ENCODE peak calls at places on chromosomes 7 and 10, in six cellular contexts. I is heart left ventricle; S is CD8-positive, alpha-beta T cell; Z is A673; C is cardiac muscle cell; J is Karpas-422. L is an unnamed sample. For H3K4me1, the result is how much of the 10 kb centered on the place peaks cover.

GRCh38 chr10:16520900-16521299 is 779 bp downstream of the C1QL3 start:
- DNase-seq in I (no peak), S (no peak), Z (peak), C (peak), J (peak), L (no peak)

GRCh38 chr7:12423355-12423994 is 19.8 kb upstream of the VWDE start:
- DNase-seq in I (no peak), S (no peak), Z (no peak), C (peak), J (no peak), L (peak)

GRCh38 chr10:114631678-114632417 is 26.2 kb downstream of the ABLIM1 start:
- DNase-seq in I (peak), S (peak), Z (peak), C (peak), J (no peak), L (peak)

GRCh38 chr7:33457041-33457440 is 327.7 kb downstream of the BBS9 start:
- DNase-seq in I (no peak), S (no peak), Z (no peak), C (no peak), J (peak), L (no peak)

GRCh38 chr10:57260175-57260574 is 899.1 kb upstream of the ZWINT start:
- DNase-seq in I (no peak), S (no peak), Z (no peak), C (no peak), J (no peak), L (no peak)

GRCh38 chr10:52755297-52756062 is 17.1 kb downstream of the MBL2 start:
- DNase-seq in I (no peak), S (no peak), Z (no peak), C (peak), J (no peak), L (no peak)

GRCh38 chr10:92387289-92387940 is 96.4 kb downstream of the MARCHF5 start:
- DNase-seq in I (peak), S (no peak), Z (peak), C (peak), J (peak), L (peak)

GRCh38 chr10:20726381-20726780 is 170.7 kb downstream of the NEBL start:
- DNase-seq in I (no peak), S (no peak), Z (no peak), C (no peak), J (no peak), L (no peak)

GRCh38 chr10:58544135-58544534 is 31.5 kb downstream of the BICC1 start:
- DNase-seq in I (no peak), S (no peak), Z (no peak), C (no peak), J (no peak), L (no peak)

GRCh38 chr10:32929634-32930033 is 28.4 kb downstream of the ITGB1 start:
- DNase-seq in I (no peak), S (no peak), Z (no peak), C (no peak), J (no peak), L (no peak)

GRCh38 chr7:70920886-70921285 is 211.1 kb upstream of the GALNT17 start:
- DNase-seq in I (no peak), S (no peak), Z (no peak), C (no peak), J (no peak), L (no peak)

GRCh38 chr7:116588641-116589594 is 64.1 kb downstream of the CAV1 start:
- DNase-seq in I (no peak), S (no peak), Z (peak), C (peak), J (peak), L (peak)

GRCh38 chr10:63504145-63504881 is 16.9 kb upstream of the REEP3 start:
- DNase-seq in I (no peak), S (no peak), Z (no peak), C (no peak), J (no peak), L (no peak)

GRCh38 chr10:63502832-63503231 is 18.4 kb upstream of the REEP3 start:
- DNase-seq in I (no peak), S (no peak), Z (no peak), C (no peak), J (no peak), L (no peak)

GRCh38 chr10:63503395-63503794 is 17.8 kb upstream of the REEP3 start:
- DNase-seq in I (no peak), S (no peak), Z (no peak), C (no peak), J (no peak), L (no peak)

GRCh38 chr10:63498665-63499064 is 22.5 kb upstream of the REEP3 start:
- DNase-seq in I (no peak), S (no peak), Z (no peak), C (peak), J (no peak), L (no peak)

DNA sequence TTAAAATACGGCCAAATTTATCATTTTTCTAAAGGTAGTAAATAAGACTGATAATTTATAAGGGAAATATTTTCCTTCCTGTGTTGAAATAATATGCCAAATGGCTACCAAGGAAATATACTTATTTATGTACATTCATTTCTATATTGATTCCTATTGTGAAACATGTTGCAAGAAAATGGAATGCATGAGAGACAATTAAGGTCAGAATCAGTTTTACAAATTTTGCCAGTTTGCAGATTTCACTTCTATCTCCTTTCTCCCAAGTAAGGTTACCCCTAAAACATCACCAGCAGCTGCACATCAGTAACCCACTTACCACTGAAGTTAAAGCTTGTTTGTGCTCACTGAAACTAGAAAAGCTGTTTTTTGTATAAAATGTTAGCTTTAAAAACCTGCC is 19.2 kb upstream of the REEP3 start:
- DNase-seq in I (no peak), S (no peak), Z (no peak), C (no peak), J (no peak), L (no peak)
- H3K4me1 ChIP-seq in I (under half), S (under half), Z (under half), C (under half), J (under half), L (under half)

GRCh38 chr7:95749044-95749443 is 23.3 kb upstream of the DYNC1I1 start:
- DNase-seq in I (no peak), S (no peak), Z (no peak), C (no peak), J (no peak), L (no peak)

GRCh38 chr7:95755277-95755934 is 16.9 kb upstream of the DYNC1I1 start:
- DNase-seq in I (no peak), S (no peak), Z (no peak), C (no peak), J (no peak), L (no peak)

GRCh38 chr7:95753440-95753839 is 18.9 kb upstream of the DYNC1I1 start:
- DNase-seq in I (no peak), S (no peak), Z (no peak), C (no peak), J (no peak), L (no peak)

GRCh38 chr7:95749515-95749914 is 22.8 kb upstream of the DYNC1I1 start:
- DNase-seq in I (no peak), S (no peak), Z (no peak), C (no peak), J (no peak), L (no peak)
- H3K4me1 ChIP-seq in I (under half), S (under half), Z (under half), C (under half), J (under half), L (under half)

DNA sequence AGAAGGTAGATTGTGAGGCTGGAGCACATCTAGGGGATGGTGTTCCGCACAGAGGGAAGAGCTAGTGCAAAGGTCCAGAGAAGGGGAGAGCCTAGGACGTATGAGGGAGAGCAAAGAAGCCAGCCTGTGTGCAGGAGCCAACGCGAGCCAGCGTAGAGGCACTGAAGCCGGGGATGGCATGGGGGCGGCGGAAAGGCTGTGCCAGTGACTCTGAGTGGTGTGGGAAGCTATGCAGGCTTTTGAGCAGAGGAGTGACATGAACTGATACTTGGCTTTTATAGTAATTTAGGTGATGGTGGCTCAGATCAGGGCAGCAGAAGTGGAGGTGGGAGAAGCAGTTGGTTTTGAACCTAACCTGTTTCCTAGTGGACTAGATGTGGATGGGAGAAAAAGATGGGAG is 65.8 kb downstream of the ATXN7L1 start:
- DNase-seq in I (no peak), S (no peak), Z (no peak), C (no peak), J (no peak), L (no peak)
- H3K4me1 ChIP-seq in I (under half), S (under half), Z (under half), C (under half), J (under half), L (under half)

DNA sequence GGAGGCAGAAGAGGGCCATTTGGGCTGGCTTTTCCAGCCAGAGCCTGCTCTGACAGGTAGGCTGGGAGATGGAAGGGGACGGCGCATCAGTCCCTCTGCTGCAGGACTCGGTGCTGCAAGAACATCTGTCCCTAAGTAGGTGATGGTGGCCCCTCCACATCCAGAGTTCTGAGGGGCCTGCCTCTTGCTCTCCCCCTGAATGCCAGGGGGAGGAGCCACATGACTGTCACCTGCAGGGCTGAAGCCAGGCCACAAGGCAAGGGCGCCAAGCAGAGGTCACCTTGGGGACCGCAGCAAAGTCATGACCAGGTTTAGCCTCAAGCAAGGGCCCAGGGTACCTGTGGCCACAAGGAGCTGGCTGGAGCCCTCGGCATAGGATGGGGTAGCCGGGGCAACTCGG is 99.4 kb downstream of the FAM53B start:
- DNase-seq in I (no peak), S (no peak), Z (no peak), C (no peak), J (no peak), L (no peak)
- H3K4me1 ChIP-seq in I (half or more), S (half or more), Z (under half), C (under half), J (under half), L (under half)

GRCh38 chr10:102814873-102815661 is 22.1 kb downstream of the CYP17A1 start:
- DNase-seq in I (peak), S (no peak), Z (no peak), C (peak), J (no peak), L (peak)
- H3K4me1 ChIP-seq in I (under half), S (under half), Z (under half), C (under half), J (under half), L (under half)

GRCh38 chr10:27479016-27479415 is 25.1 kb upstream of the RAB18 start:
- DNase-seq in I (no peak), S (no peak), Z (no peak), C (no peak), J (no peak), L (no peak)

GRCh38 chr10:27485986-27486385 is 18.1 kb upstream of the RAB18 start:
- DNase-seq in I (no peak), S (no peak), Z (no peak), C (no peak), J (no peak), L (no peak)

GRCh38 chr10:27485368-27485767 is 18.7 kb upstream of the RAB18 start:
- DNase-seq in I (no peak), S (no peak), Z (no peak), C (no peak), J (no peak), L (no peak)

GRCh38 chr10:27481486-27481885 is 22.6 kb upstream of the RAB18 start:
- DNase-seq in I (no peak), S (no peak), Z (no peak), C (no peak), J (no peak), L (no peak)

GRCh38 chr10:27482984-27483956 is 20.8 kb upstream of the RAB18 start:
- DNase-seq in I (no peak), S (no peak), Z (peak), C (no peak), J (no peak), L (no peak)
- H3K4me1 ChIP-seq in I (under half), S (under half), Z (under half), C (under half), J (under half), L (under half)

GRCh38 chr7:27586825-27587224 is 75.9 kb downstream of the HIBADH start:
- DNase-seq in I (no peak), S (no peak), Z (peak), C (no peak), J (peak), L (no peak)
- H3K4me1 ChIP-seq in I (under half), S (under half), Z (under half), C (under half), J (under half), L (under half)

L was measured in endothelial cell of umbilical vein.